ENCODE peak calls at places on chromosomes 13 and 19, in six cellular contexts. Z is fibroblast of lung, F is right lobe of liver, J is tibial artery, G is breast epithelium, P is IMR-90. W is an unnamed sample. For H3K36me3, the result is how much of the 10 kb centered on the place peaks cover.

GRCh38 chr19:22608441-22608840 is 25.7 kb upstream of the ZNF492 start:
- DNase-seq in Z (no peak), F (no peak), J (peak), G (no peak), P (no peak), W (no peak)

GRCh38 chr19:7533281-7533819 is 2.2 kb upstream of the PNPLA6 start:
- DNase-seq in Z (peak), F (no peak), J (peak), G (no peak), P (peak), W (peak)

GRCh38 chr19:42111811-42112210 is 20.4 kb downstream of the POU2F2 start:
- DNase-seq in Z (no peak), F (no peak), J (no peak), G (no peak), P (peak), W (no peak)

GRCh38 chr13:35764359-35765015 is 288.0 kb upstream of the MAB21L1 start:
- DNase-seq in Z (no peak), F (no peak), J (no peak), G (no peak), P (no peak), W (no peak)

GRCh38 chr13:91195789-91196188 is 151.7 kb upstream of the MIR17HG start:
- DNase-seq in Z (no peak), F (no peak), J (no peak), G (no peak), P (no peak), W (no peak)

GRCh38 chr13:113567681-113568080 is 16.9 kb upstream of the TFDP1 start:
- DNase-seq in Z (no peak), F (peak), J (no peak), G (peak), P (no peak), W (no peak)

GRCh38 chr13:112165712-112166111 is 98.8 kb downstream of the SOX1 start:
- DNase-seq in Z (no peak), F (no peak), J (no peak), G (peak), P (no peak), W (no peak)

GRCh38 chr19:13417054-13417453 is 89.2 kb downstream of the CACNA1A start:
- DNase-seq in Z (no peak), F (no peak), J (no peak), G (no peak), P (no peak), W (no peak)

GRCh38 chr13:111952814-111953213 is 114.1 kb upstream of the SOX1 start:
- DNase-seq in Z (no peak), F (no peak), J (no peak), G (no peak), P (no peak), W (no peak)

GRCh38 chr19:952680-953500 is 27.1 kb downstream of the ARID3A start:
- DNase-seq in Z (no peak), F (no peak), J (no peak), G (no peak), P (no peak), W (no peak)

GRCh38 chr13:77390391-77390790 is 63.5 kb upstream of the MYCBP2 start:
- DNase-seq in Z (no peak), F (no peak), J (peak), G (no peak), P (no peak), W (no peak)

GRCh38 chr19:16836115-16836905 is 7.1 kb downstream of the SIN3B start:
- DNase-seq in Z (no peak), F (no peak), J (no peak), G (no peak), P (peak), W (peak)

GRCh38 chr13:111248822-111249221 is 71.6 kb upstream of the TEX29 start:
- DNase-seq in Z (no peak), F (no peak), J (no peak), G (no peak), P (no peak), W (no peak)

GRCh38 chr19:39740395-39740794 is 2.6 kb upstream of the CLC start:
- DNase-seq in Z (no peak), F (no peak), J (no peak), G (no peak), P (no peak), W (no peak)

GRCh38 chr13:110713981-110714797 is 689 bp downstream of the ING1 start:
- DNase-seq in Z (peak), F (peak), J (peak), G (peak), P (peak), W (peak)

GRCh38 chr19:18995804-18996241 is 37.5 kb downstream of the SUGP2 start:
- DNase-seq in Z (peak), F (no peak), J (no peak), G (no peak), P (peak), W (peak)

GRCh38 chr13:44484562-44485164 is 91.5 kb downstream of the TSC22D1 start:
- DNase-seq in Z (no peak), F (no peak), J (no peak), G (no peak), P (no peak), W (no peak)

GRCh38 chr13:37914781-37915391 is 45.3 kb upstream of the TRPC4 start:
- DNase-seq in Z (peak), F (no peak), J (no peak), G (no peak), P (peak), W (no peak)

GRCh38 chr19:12126707-12127106 is 13.4 kb downstream of the ZNF20 start:
- DNase-seq in Z (no peak), F (no peak), J (no peak), G (no peak), P (peak), W (no peak)

GRCh38 chr19:58569191-58569942 is 3.8 kb downstream of the MZF1 start:
- DNase-seq in Z (no peak), F (no peak), J (peak), G (peak), P (no peak), W (no peak)

GRCh38 chr13:110957931-110958330 is 43.1 kb upstream of the ANKRD10 start:
- DNase-seq in Z (no peak), F (no peak), J (no peak), G (no peak), P (no peak), W (no peak)

GRCh38 chr19:14394167-14394566 is 12.9 kb downstream of the ADGRE5 start:
- DNase-seq in Z (no peak), F (no peak), J (no peak), G (no peak), P (no peak), W (no peak)

GRCh38 chr13:40662866-40663265 is 3.6 kb downstream of the FOXO1 start:
- DNase-seq in Z (no peak), F (no peak), J (no peak), G (no peak), P (no peak), W (no peak)

GRCh38 chr19:28435551-28436261 is 777.2 kb downstream of the UQCRFS1 start:
- DNase-seq in Z (no peak), F (no peak), J (no peak), G (no peak), P (no peak), W (no peak)

GRCh38 chr13:56501750-56502149 is 639.0 kb upstream of the PRR20A start:
- DNase-seq in Z (no peak), F (no peak), J (no peak), G (no peak), P (no peak), W (no peak)

GRCh38 chr19:4684312-4685095 is 14.4 kb upstream of the MYDGF start:
- DNase-seq in Z (no peak), F (no peak), J (no peak), G (no peak), P (no peak), W (no peak)

GRCh38 chr13:60562081-60562764 is 165.2 kb downstream of the TDRD3 start:
- DNase-seq in Z (no peak), F (no peak), J (no peak), G (no peak), P (peak), W (no peak)

GRCh38 chr13:43319617-43320444 is 296.4 kb downstream of the DNAJC15 start:
- DNase-seq in Z (no peak), F (peak), J (no peak), G (no peak), P (no peak), W (no peak)

GRCh38 chr13:95246292-95247082 is 54.8 kb downstream of the ABCC4 start:
- DNase-seq in Z (no peak), F (no peak), J (no peak), G (no peak), P (no peak), W (no peak)

GRCh38 chr13:39577833-39578232 is 25.2 kb downstream of the LHFPL6 start:
- DNase-seq in Z (no peak), F (no peak), J (no peak), G (no peak), P (no peak), W (no peak)

GRCh38 chr19:16379521-16380313 is 55.1 kb downstream of the KLF2 start:
- DNase-seq in Z (no peak), F (peak), J (no peak), G (no peak), P (no peak), W (no peak)

GRCh38 chr13:36530050-36530789 is 97.9 kb downstream of the CCNA1 start:
- DNase-seq in Z (no peak), F (no peak), J (no peak), G (no peak), P (no peak), W (peak)

GRCh38 chr13:65882810-65883209 is 1347.3 kb downstream of the PCDH9 start:
- DNase-seq in Z (no peak), F (no peak), J (no peak), G (no peak), P (no peak), W (no peak)

GRCh38 chr19:45376045-45376724 is 5.8 kb upstream of the ERCC2 start:
- DNase-seq in Z (peak), F (no peak), J (peak), G (no peak), P (peak), W (no peak)

GRCh38 chr13:25446261-25446660 is 74.5 kb downstream of the ATP8A2 start:
- DNase-seq in Z (no peak), F (no peak), J (no peak), G (no peak), P (no peak), W (no peak)

GRCh38 chr13:40153516-40153915 is 498.1 kb downstream of the COG6 start:
- DNase-seq in Z (no peak), F (no peak), J (peak), G (no peak), P (no peak), W (no peak)

GRCh38 chr19:38420935-38421334 is 5.1 kb downstream of the RASGRP4 start:
- DNase-seq in Z (no peak), F (no peak), J (no peak), G (no peak), P (no peak), W (no peak)

GRCh38 chr19:38413416-38413815 is 10.5 kb downstream of the FAM98C start:
- DNase-seq in Z (no peak), F (no peak), J (no peak), G (no peak), P (no peak), W (no peak)

GRCh38 chr19:38417146-38417543 is 8.9 kb downstream of the RASGRP4 start:
- DNase-seq in Z (no peak), F (no peak), J (no peak), G (no peak), P (no peak), W (no peak)

GRCh38 chr19:38421856-38422255 is 4.2 kb downstream of the RASGRP4 start:
- DNase-seq in Z (no peak), F (no peak), J (no peak), G (no peak), P (no peak), W (no peak)

DNA sequence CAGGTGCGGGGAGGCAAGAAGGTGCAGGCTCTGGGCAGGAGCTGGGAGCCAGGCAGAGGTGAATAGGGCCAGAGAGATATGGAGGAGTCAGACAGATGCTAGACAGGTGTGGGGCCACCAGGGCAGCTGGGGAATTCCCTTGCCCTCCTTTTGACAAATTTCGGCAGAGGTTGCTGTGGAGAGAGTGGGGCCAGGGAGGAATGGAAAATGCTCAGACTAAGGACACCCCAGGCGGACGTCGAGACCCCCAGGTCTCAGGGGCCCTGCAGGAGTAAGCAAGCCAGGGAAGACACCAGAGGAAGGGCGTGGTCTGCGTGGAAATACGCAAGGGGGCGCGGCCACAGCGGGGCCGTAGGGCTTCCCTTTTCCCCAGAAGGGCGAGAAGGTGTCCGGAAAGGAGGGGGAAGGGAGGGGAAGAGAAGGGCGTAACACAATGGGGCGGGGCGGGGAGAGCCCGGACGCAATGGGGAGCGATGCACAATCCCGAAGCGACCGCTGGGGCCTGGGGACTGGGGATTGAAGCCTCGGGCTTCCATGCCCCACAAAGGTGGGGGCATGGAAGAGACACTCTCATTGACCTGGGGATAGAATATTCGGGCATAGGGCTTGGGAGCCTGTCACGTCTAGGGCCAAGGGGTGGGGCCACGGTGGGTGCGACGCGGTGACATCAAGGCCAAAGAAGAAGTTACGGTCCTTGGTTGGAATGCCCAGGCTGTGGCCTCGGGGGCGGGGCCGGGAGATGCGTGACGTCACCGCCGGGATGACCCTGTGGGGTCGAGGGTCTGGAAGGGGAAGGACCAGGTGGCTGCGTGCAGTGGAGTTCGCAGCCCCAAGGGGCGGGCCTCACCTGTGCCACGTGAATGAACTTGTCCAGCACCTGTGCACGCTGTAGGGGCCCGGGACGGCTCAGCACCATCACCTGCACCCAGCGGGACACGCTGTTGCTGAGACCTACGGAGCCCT is 8.2 kb downstream of the RASGRP4 start:
- DNase-seq in Z (peak), F (peak), J (peak), G (no peak), P (no peak), W (peak)
- H3K36me3 ChIP-seq in Z (under half), F (under half), J (under half), G (under half), P (under half), W (under half)

GRCh38 chr19:2041436-2041685 is 9.7 kb downstream of the MKNK2 start:
- DNase-seq in Z (no peak), F (no peak), J (no peak), G (no peak), P (no peak), W (no peak)
- H3K36me3 ChIP-seq in Z (under half), F (under half), J (half or more), G (under half), P (half or more), W (half or more)

GRCh38 chr19:49837009-49837310 is 14.0 kb upstream of the PTOV1 start:
- DNase-seq in Z (no peak), F (no peak), J (no peak), G (no peak), P (no peak), W (no peak)
- H3K36me3 ChIP-seq in Z (under half), F (under half), J (half or more), G (under half), P (half or more), W (half or more)

GRCh38 chr19:55694241-55694655 is 19.2 kb downstream of the EPN1 start:
- DNase-seq in Z (no peak), F (no peak), J (no peak), G (peak), P (no peak), W (peak)
- H3K36me3 ChIP-seq in Z (under half), F (under half), J (half or more), G (under half), P (half or more), W (half or more)